ENCODE peak calls at places on chromosomes 7 and 10, in five cellular contexts. Y is right atrium auricular region, Z is tibial nerve, V is colonic mucosa, U is stomach. M is an unnamed sample.
A peak's percentile ranks its signal among the peaks of the same experiment; 100 is the strongest.

GRCh38 chr7:100874300-100874576 is 665 bp upstream of the SRRT start:
- DNase-seq in Y (no peak), V (no peak), U (no peak), Z (no peak), M (no peak)

GRCh38 chr7:99504281-99504602 is 220 bp upstream of the ZKSCAN5 start:
- DNase-seq in U (no peak), V (no peak), Y (no peak), Z (no peak), M (no peak)

GRCh38 chr7:3710531-3710930 is 409.5 kb downstream of the SDK1 start:
- DNase-seq in U (peak; percentile 53), Y (no peak), Z (no peak), V (no peak), M (peak; percentile 56)

GRCh38 chr7:15515201-15515777 is 46.5 kb downstream of the AGMO start:
- DNase-seq in Z (no peak), V (no peak), U (no peak), Y (no peak), M (no peak)

GRCh38 chr10:29301359-29301910 is 12.6 kb downstream of the LYZL1 start:
- DNase-seq in Y (no peak), Z (no peak), U (no peak), V (no peak), M (no peak)

GRCh38 chr7:28672397-28672797 is 260.1 kb downstream of the CREB5 start:
- DNase-seq in Y (no peak), U (no peak), V (no peak), Z (no peak), M (no peak)

GRCh38 chr10:77949167-77949566 is 22.6 kb upstream of the DLG5 start:
- DNase-seq in Y (no peak), U (no peak), V (no peak), Z (no peak), M (no peak)

GRCh38 chr7:158126661-158127060 is 461.0 kb downstream of the PTPRN2 start:
- DNase-seq in Y (no peak), U (no peak), V (no peak), Z (no peak), M (no peak)

GRCh38 chr7:112938895-112939588 is 147.6 kb downstream of the GPR85 start:
- DNase-seq in V (peak; percentile 42), U (no peak), Y (no peak), Z (no peak), M (peak; percentile 11)

GRCh38 chr7:151374726-151375125 is 33.1 kb downstream of the NUB1 start:
- DNase-seq in Y (no peak), U (no peak), Z (no peak), V (no peak), M (no peak)

GRCh38 chr10:77564781-77565589 is 72.6 kb downstream of the KCNMA1 start:
- DNase-seq in Y (no peak), Z (no peak), V (no peak), U (no peak), M (peak; percentile 85)

GRCh38 chr10:61842755-61843497 is 58.6 kb upstream of the ARID5B start:
- DNase-seq in U (no peak), Y (no peak), V (no peak), Z (no peak), M (no peak)

GRCh38 chr10:11180228-11180627 is 162.6 kb downstream of the CELF2 start:
- DNase-seq in U (peak; percentile 30), V (no peak), Y (no peak), Z (no peak), M (peak; percentile 30)

GRCh38 chr10:131547129-131547799 is 235.7 kb upstream of the TCERG1L start:
- DNase-seq in Y (peak; percentile 32), U (no peak), Z (no peak), V (no peak), M (no peak)

GRCh38 chr10:131553121-131553520 is 241.6 kb upstream of the TCERG1L start:
- DNase-seq in Y (no peak), U (no peak), V (no peak), Z (no peak), M (no peak)

GRCh38 chr10:131546086-131546810 is 234.7 kb upstream of the TCERG1L start:
- DNase-seq in Z (no peak), Y (peak; percentile 21), V (no peak), U (no peak), M (no peak)

GRCh38 chr10:131548176-131548575 is 236.7 kb upstream of the TCERG1L start:
- DNase-seq in Y (peak; percentile 34), Z (no peak), V (no peak), U (no peak), M (no peak)

DNA sequence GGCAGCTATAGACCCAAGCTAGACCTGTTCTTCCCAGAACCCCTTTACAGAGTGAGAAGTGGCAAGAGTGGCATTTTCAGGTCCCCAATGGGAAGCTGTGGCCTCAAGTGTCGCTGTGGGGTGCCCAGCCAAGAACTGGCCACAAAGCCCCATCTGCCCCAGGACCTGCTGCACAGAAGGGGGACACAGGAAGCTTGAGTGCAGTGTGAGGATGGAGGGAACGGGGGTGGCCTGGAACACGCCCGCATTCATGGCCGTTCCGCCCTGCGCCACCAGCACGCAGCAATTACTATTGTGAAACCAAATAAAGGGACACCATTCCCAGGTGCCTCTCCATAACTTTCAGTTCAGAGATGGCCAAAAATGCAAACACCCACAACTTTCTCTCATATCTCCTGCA is 237.6 kb upstream of the TCERG1L start:
- DNase-seq in V (no peak), Z (no peak), U (no peak), Y (peak; percentile 43), M (no peak)
- H3K4me1 ChIP-seq in V (no peaks in the 10 kb centered on the region), Z (no peaks in the 10 kb centered on the region), U (no peaks in the 10 kb centered on the region), Y (no peaks in the 10 kb centered on the region), M (no peaks in the 10 kb centered on the region)

DNA sequence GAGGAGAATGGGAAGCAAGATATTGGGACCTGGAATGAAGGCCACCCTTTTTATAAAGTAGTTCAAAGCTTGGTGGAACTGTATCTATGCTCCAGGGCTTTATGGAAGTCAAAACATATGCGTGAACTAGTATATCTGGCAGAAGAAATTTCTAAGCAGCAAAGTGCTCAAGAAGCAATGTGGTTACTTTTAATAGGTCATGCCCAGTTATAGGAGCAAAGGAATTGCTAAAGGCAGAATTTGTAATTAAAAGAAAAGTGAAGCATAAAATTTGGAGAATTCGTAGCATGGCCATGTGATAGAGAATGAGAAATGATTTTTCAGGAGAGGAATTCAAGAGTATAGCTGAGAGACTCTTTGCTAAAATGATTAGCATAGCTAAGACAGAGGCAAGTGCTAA is 1110.4 kb downstream of the XPNPEP1 start:
- DNase-seq in V (no peak), Y (no peak), U (no peak), Z (no peak), M (no peak)
- H3K27ac ChIP-seq in V (no peak overlapping the region), Y (no peak overlapping the region), U (no peak overlapping the region), Z (no peak overlapping the region), M (no peak overlapping the region)

DNA sequence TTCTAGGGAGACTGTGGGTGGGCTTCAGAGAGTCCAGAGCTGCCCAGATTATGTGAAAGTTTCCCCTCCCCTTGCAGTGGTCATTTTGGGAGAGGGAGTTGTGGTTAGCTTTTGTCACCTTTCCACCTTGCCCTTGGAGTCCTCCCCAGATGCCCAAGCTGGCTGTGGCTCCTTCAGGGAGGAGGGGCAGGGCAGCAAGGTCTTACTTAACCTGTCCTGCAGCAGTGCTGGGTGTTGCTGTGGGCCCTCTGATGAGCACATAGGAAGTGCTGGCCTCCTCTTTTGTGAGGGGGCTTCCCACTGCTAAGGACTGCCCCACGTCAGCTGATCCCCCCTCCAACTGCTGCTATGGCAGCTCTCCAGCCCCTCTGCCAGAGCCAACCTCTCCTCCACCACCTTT is 17.6 kb upstream of the AQP1 start:
- DNase-seq in Y (no peak), U (no peak), Z (no peak), V (no peak), M (no peak)
- H3K4me1 ChIP-seq in Y (peaks cover 73% of the 10 kb centered on the region), U (peaks cover 19% of the 10 kb centered on the region), Z (peaks cover 19% of the 10 kb centered on the region), V (no peaks in the 10 kb centered on the region), M (peaks cover 6% of the 10 kb centered on the region)

DNA sequence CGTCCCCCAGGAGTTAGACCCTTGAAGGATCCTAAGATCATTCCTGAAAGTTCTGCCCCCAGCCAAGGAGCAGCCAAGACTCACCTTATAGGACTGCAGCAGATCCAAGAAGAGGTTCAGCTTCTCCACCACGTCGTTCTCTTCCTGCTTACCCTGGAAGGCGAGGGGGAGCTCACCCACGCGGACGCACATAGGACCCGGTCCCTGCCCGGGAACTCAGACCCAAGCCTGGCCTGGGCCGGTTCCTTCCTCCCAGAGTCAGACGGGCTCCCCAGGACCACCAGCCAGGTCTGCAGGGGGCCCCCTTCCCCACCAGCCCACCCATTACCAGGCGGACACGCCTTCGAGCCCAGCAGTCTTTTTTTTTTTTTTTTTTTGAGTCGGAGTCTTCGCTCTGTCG is 15.6 kb downstream of the NUDT1 start:
- DNase-seq in V (no peak), Y (no peak), U (no peak), Z (no peak), M (no peak)
- H3K27ac ChIP-seq in V (no peak overlapping the region), Y (no peak overlapping the region), U (no peak overlapping the region), Z (no peak overlapping the region), M (no peak overlapping the region)

DNA sequence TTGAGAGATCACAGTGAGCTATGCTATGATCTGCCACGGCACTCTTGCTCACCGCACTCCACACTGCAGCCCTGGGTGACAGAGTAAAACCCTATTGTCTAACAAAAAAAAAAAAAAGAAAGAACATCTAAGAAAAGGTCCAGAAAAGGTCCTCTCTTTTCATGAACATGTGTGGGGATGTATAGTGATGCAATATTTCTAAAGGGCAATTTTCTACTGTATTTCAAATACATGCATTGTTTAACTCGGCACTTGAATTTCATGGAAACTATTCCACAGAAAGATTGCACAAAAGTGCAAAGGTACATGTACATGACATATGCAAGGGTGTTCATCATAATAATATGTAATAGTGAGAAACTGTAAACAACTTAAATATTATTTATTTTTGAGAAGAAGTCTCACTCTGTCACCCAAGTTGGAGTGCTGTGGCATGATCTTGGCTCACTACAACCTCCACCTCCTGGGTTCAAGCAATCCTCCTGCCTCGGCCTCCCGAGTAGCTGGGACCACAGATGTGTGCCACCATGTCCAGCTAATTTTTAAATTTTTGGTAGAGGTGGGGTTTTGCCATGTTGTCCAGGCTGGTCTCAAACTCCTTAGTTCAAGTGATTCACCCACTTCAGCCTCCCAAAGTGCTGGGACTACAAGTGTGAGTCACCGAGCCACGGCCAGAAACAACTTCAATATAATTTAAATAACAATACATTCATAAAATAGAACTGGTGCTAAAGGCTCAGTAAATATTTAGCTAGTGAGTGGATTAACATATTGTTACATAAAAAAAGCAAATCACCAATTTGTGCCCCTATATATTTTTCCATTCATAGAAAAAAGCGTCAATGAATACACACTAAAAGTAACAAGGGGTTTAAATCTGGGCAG is 1.3 kb upstream of the PPRC1 start:
- DNase-seq in U (no peak), Y (no peak), Z (no peak), V (no peak), M (no peak)
- H3K4me1 ChIP-seq in U (peaks cover 24% of the 10 kb centered on the region), Y (peaks cover 34% of the 10 kb centered on the region), Z (peaks cover 14% of the 10 kb centered on the region), V (peaks cover 12% of the 10 kb centered on the region), M (peaks cover 3% of the 10 kb centered on the region)

GRCh38 chr10:109966961-109967738 is 40.6 kb upstream of the ADD3 start:
- DNase-seq in U (no peak), Z (no peak), V (peak; percentile 48), Y (no peak), M (peak; percentile 56)
- H3K27ac ChIP-seq in U (peak overlapping the region; percentile 65), Z (peak overlapping the region; percentile 2), V (peak overlapping the region; percentile 35), Y (peak overlapping the region; percentile 4), M (no peak overlapping the region)

M was measured in small intestine.